ENCODE peak calls at places on chromosomes 3 and 15, in ten cellular contexts. R is lower lobe of right lung, A is GM12865, C is transverse colon, T is OCI-LY7, U is body of pancreas, H is testis, N is mammary epithelial cell, W is BJ, Q is GM20000. S is an unnamed sample.
A peak's percentile ranks its signal among the peaks of the same experiment; 100 is the strongest.

GRCh38 chr15:74790080-74790916 is 8.4 kb downstream of the CSK start:
- DNase-seq in R (peak; percentile 77), A (peak; percentile 92), C (peak; percentile 68), T (peak; percentile 75), U (peak; percentile 67), H (peak; percentile 79), N (no peak), W (no peak), Q (no peak), S (no peak)

GRCh38 chr15:89448825-89449224 is 47.6 kb downstream of the RHCG start:
- DNase-seq in R (no peak), A (no peak), C (no peak), T (no peak), U (no peak), H (no peak), N (no peak), W (no peak), Q (no peak), S (no peak)

GRCh38 chr15:91491131-91491950 is 362.2 kb upstream of the SLCO3A1 start:
- DNase-seq in R (no peak), A (no peak), C (no peak), T (no peak), U (no peak), H (no peak), N (peak; percentile 96), W (no peak), Q (no peak), S (no peak)

GRCh38 chr15:34436126-34436955 is 1.3 kb downstream of the GOLGA8A start:
- DNase-seq in R (no peak), A (peak; percentile 10), C (no peak), T (no peak), U (no peak), H (no peak), N (no peak), W (no peak), Q (peak; percentile 14), S (no peak)

GRCh38 chr3:88041005-88041404 is 17.8 kb downstream of the CGGBP1 start:
- DNase-seq in R (no peak), A (no peak), C (no peak), T (no peak), U (no peak), H (no peak), N (no peak), W (no peak), Q (no peak), S (no peak)

GRCh38 chr3:133463441-133463860 is 63.6 kb downstream of the BFSP2 start:
- DNase-seq in R (no peak), A (no peak), C (no peak), T (peak; percentile 65), U (no peak), H (no peak), N (no peak), W (no peak), Q (no peak), S (no peak)

GRCh38 chr3:195143221-195143620 is 127.7 kb downstream of the XXYLT1 start:
- DNase-seq in R (no peak), A (no peak), C (no peak), T (no peak), U (no peak), H (no peak), N (no peak), W (no peak), Q (no peak), S (no peak)

GRCh38 chr15:46088486-46089437 is 453.9 kb downstream of the SQOR start:
- DNase-seq in R (no peak), A (no peak), C (no peak), T (no peak), U (no peak), H (no peak), N (no peak), W (no peak), Q (no peak), S (no peak)

GRCh38 chr3:46163551-46163981 is 44.5 kb downstream of the CCR1 start:
- DNase-seq in R (no peak), A (no peak), C (no peak), T (no peak), U (no peak), H (no peak), N (peak; percentile 91), W (no peak), Q (no peak), S (no peak)

GRCh38 chr15:28456476-28457395 is 76.0 kb downstream of the GOLGA8G start:
- DNase-seq in R (peak; percentile 43), A (no peak), C (no peak), T (no peak), U (no peak), H (peak; percentile 16), N (no peak), W (no peak), Q (no peak), S (peak; percentile 20)

GRCh38 chr15:84009616-84010015 is 226.0 kb upstream of the GOLGA6L4 start:
- DNase-seq in R (no peak), A (no peak), C (no peak), T (no peak), U (no peak), H (no peak), N (no peak), W (no peak), Q (no peak), S (no peak)
- TF ChIP-seq CTCF in R (no peak), A (no peak), C (no peak), T (no peak), U (no peak), H (no peak), N (no peak), W (no peak), Q (no peak), S (no peak)

GRCh38 chr3:143974877-143975238 is 3.2 kb downstream of the DIPK2A start:
- DNase-seq in R (no peak), A (no peak), C (no peak), T (no peak), U (no peak), H (no peak), N (peak; percentile 19), W (no peak), Q (no peak), S (no peak)

GRCh38 chr3:143972495-143973351 is 1.1 kb downstream of the DIPK2A start:
- DNase-seq in R (peak; percentile 95), A (peak; percentile 93), C (peak; percentile 75), T (peak; percentile 88), U (peak; percentile 82), H (peak; percentile 87), N (peak; percentile 81), W (no peak), Q (peak; percentile 80), S (peak; percentile 63)

GRCh38 chr3:143974181-143974876 is 2.7 kb downstream of the DIPK2A start:
- DNase-seq in R (no peak), A (no peak), C (no peak), T (no peak), U (no peak), H (no peak), N (no peak), W (no peak), Q (no peak), S (no peak)

GRCh38 chr3:143972155-143972494 is 502 bp downstream of the DIPK2A start:
- DNase-seq in R (no peak), A (no peak), C (no peak), T (no peak), U (no peak), H (no peak), N (no peak), W (no peak), Q (no peak), S (no peak)

GRCh38 chr3:143973352-143974021 is 1.9 kb downstream of the DIPK2A start:
- DNase-seq in R (no peak), A (peak; percentile 13), C (peak; percentile 10), T (no peak), U (no peak), H (peak; percentile 36), N (peak; percentile 39), W (no peak), Q (peak; percentile 8), S (no peak)
- TF ChIP-seq CTCF in R (no peak), A (no peak), C (no peak), T (no peak), U (no peak), H (no peak), N (no peak), W (no peak), Q (no peak), S (no peak)

DNA sequence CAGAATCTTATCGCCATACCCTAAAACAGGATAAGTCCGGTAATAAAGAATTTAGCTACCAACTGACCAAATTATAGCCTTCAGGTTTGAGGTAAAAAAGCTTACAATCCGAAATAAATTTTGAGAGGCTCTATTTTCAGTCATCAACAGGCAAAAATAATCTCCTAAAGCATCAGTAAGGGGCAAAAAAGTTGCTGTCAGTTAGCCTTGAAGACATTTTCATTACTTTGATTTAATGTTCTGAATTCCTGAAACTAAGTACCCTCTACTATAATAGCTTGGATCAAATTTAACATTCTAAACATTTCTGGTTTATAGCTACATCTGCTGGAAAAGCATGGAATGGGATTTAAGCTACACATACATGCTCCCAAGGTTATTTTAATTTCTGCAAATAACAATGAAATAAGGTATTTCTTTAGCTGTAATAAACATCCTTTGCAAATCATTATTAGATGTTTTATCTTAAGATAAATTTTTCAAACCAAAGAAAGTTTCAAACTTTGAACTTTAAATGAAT is 245.5 kb downstream of the ULK4 start:
- DNase-seq in R (no peak), A (no peak), C (no peak), T (no peak), U (no peak), H (no peak), N (no peak), W (no peak), Q (no peak), S (no peak)
- TF ChIP-seq CTCF in R (peak; percentile 28), A (no peak), C (no peak), T (no peak), U (peak; percentile 10), H (no peak), N (peak; percentile 36), W (peak; percentile 51), Q (no peak), S (peak; percentile 22)

GRCh38 chr3:57646723-57647122 is 46.2 kb downstream of the DENND6A start:
- DNase-seq in R (no peak), A (no peak), C (no peak), T (no peak), U (no peak), H (peak; percentile 50), N (peak; percentile 78), W (no peak), Q (peak; percentile 40), S (no peak)
- TF ChIP-seq CTCF in R (no peak), A (no peak), C (no peak), T (peak; percentile 43), U (no peak), H (no peak), N (no peak), W (peak; percentile 21), Q (no peak), S (no peak)

GRCh38 chr15:61856295-61856694 is 204.0 kb downstream of the VPS13C start:
- DNase-seq in R (no peak), A (no peak), C (no peak), T (no peak), U (no peak), H (no peak), N (no peak), W (no peak), Q (no peak), S (no peak)
- TF ChIP-seq CTCF in R (no peak), A (no peak), C (no peak), T (no peak), U (no peak), H (no peak), N (no peak), W (no peak), Q (no peak), S (no peak)

S was measured in mesothelial cell of epicardium.